ENCODE peak calls at places on chromosomes 3 and 15, in eight cellular contexts. S is mammary epithelial cell, K is GM23248, B is fibroblast of lung, Z is endothelial cell of umbilical vein, Q is HepG2, M is GM12878, E is SK-N-SH. F is an unnamed sample.
A peak's percentile ranks its signal among the peaks of the same experiment; 100 is the strongest.

GRCh38 chr15:88383354-88383753 is 83.8 kb downstream of the MRPL46 start:
- DNase-seq in K (no peak), S (no peak), Z (no peak), Q (no peak), B (no peak), E (no peak), M (no peak), F (no peak)

GRCh38 chr3:25906132-25906906 is 116.4 kb downstream of the OXSM start:
- DNase-seq in Z (no peak), Q (no peak), K (no peak), M (no peak), B (no peak), E (no peak), S (no peak), F (no peak)

GRCh38 chr3:129703913-129704312 is 97.4 kb upstream of the PLXND1 start:
- DNase-seq in M (no peak), Z (no peak), K (no peak), S (no peak), E (no peak), B (no peak), Q (no peak), F (no peak)

GRCh38 chr3:160588023-160588422 is 22.7 kb upstream of the KPNA4 start:
- DNase-seq in S (no peak), K (no peak), B (no peak), E (no peak), Z (no peak), M (no peak), Q (no peak), F (no peak)

GRCh38 chr3:27357665-27358258 is 11.4 kb downstream of the NEK10 start:
- DNase-seq in Q (peak; percentile 74), E (peak; percentile 39), S (peak; percentile 38), Z (peak; percentile 80), K (peak; percentile 66), M (no peak), B (peak; percentile 39), F (peak; percentile 25)

GRCh38 chr3:55309336-55309735 is 177.8 kb downstream of the WNT5A start:
- DNase-seq in E (no peak), Z (no peak), K (peak; percentile 75), S (no peak), Q (no peak), M (no peak), B (peak; percentile 53), F (no peak)

GRCh38 chr15:74050835-74051234 is 31.5 kb downstream of the GOLGA6A start:
- DNase-seq in K (no peak), Z (no peak), B (no peak), M (no peak), E (no peak), S (no peak), Q (no peak), F (no peak)

GRCh38 chr3:149552700-149553099 is 78.2 kb downstream of the TM4SF4 start:
- DNase-seq in B (no peak), Q (no peak), Z (no peak), K (no peak), S (no peak), E (no peak), M (no peak), F (no peak)

GRCh38 chr3:134251731-134252391 is 1.2 kb upstream of the RYK start:
- DNase-seq in Q (peak; percentile 31), S (no peak), M (no peak), E (peak; percentile 16), B (no peak), K (no peak), Z (no peak), F (no peak)

GRCh38 chr3:184259878-184260570 is 1.3 kb downstream of the CAMK2N2 start:
- DNase-seq in Z (no peak), K (peak; percentile 68), E (peak; percentile 78), S (peak; percentile 14), B (peak; percentile 29), Q (no peak), M (no peak), F (no peak)

GRCh38 chr3:127720161-127720823 is 47.5 kb downstream of the ABTB1 start:
- DNase-seq in E (no peak), Q (no peak), Z (no peak), K (no peak), M (no peak), S (no peak), B (no peak), F (no peak)

GRCh38 chr3:151732861-151733260 is 866 bp upstream of the AADACL2 start:
- DNase-seq in Z (no peak), B (no peak), Q (no peak), M (no peak), S (no peak), K (no peak), E (no peak), F (no peak)

GRCh38 chr3:121592856-121593702 is at the start of gene FBXO40:
- DNase-seq in K (no peak), B (no peak), S (no peak), E (no peak), Q (no peak), M (no peak), Z (no peak), F (no peak)

GRCh38 chr3:158742861-158743260 is 10.6 kb upstream of the RARRES1 start:
- DNase-seq in K (peak; percentile 49), E (no peak), Z (no peak), Q (no peak), B (peak; percentile 81), S (no peak), M (no peak), F (no peak)

GRCh38 chr3:113867506-113867905 is 28.9 kb downstream of the GRAMD1C start:
- DNase-seq in S (peak; percentile 92), M (no peak), Q (no peak), B (peak; percentile 72), Z (no peak), K (peak; percentile 88), E (no peak), F (peak; percentile 44)

GRCh38 chr3:15361494-15362214 is 29.3 kb upstream of the SH3BP5 start:
- DNase-seq in S (peak; percentile 83), Z (no peak), Q (no peak), E (peak; percentile 25), B (peak; percentile 88), M (peak; percentile 99), K (peak; percentile 80), F (no peak)

GRCh38 chr15:48966595-48967301 is 3.0 kb upstream of the SHC4 start:
- DNase-seq in E (no peak), S (peak; percentile 82), Q (no peak), M (peak; percentile 55), K (peak; percentile 62), Z (no peak), B (peak; percentile 89), F (no peak)

GRCh38 chr15:62059818-62060115 is 480 bp downstream of the VPS13C start:
- DNase-seq in Z (no peak), B (peak; percentile 45), M (peak; percentile 72), S (peak; percentile 64), E (no peak), Q (peak; percentile 61), K (peak; percentile 77), F (no peak)

GRCh38 chr3:144843099-144843498 is 871.5 kb downstream of the DIPK2A start:
- DNase-seq in S (no peak), M (no peak), E (no peak), B (no peak), Q (peak; percentile 5), K (no peak), Z (no peak), F (no peak)

GRCh38 chr15:60006203-60006782 is 2.2 kb downstream of the FOXB1 start:
- DNase-seq in E (peak; percentile 40), Z (peak; percentile 22), K (peak; percentile 48), M (no peak), Q (no peak), B (peak; percentile 6), S (peak; percentile 36), F (no peak)

GRCh38 chr15:70475439-70475781 is 287.9 kb downstream of the UACA start:
- DNase-seq in E (no peak), Q (no peak), Z (no peak), M (no peak), S (no peak), K (no peak), B (no peak), F (no peak)
- H2AFZ ChIP-seq in E (peak overlapping the region; percentile 78), Q (no peak overlapping the region), Z (peak overlapping the region; percentile 87), M (no peak overlapping the region), S (peak overlapping the region; percentile 80), K (peak overlapping the region; percentile 60), B (peak overlapping the region; percentile 10), F (no peak overlapping the region)

GRCh38 chr15:98904466-98905048 is 103.0 kb downstream of the PGPEP1L start:
- DNase-seq in S (peak; percentile 52), Z (peak; percentile 53), M (no peak), Q (peak; percentile 41), E (peak; percentile 84), B (peak; percentile 65), K (peak; percentile 66), F (no peak)

GRCh38 chr15:98901438-98901837 is 106.2 kb downstream of the PGPEP1L start:
- DNase-seq in E (no peak), S (peak; percentile 42), M (no peak), Q (no peak), K (no peak), Z (no peak), B (no peak), F (no peak)

GRCh38 chr15:98905981-98906711 is 101.4 kb downstream of the PGPEP1L start:
- DNase-seq in B (peak; percentile 57), S (peak; percentile 30), M (no peak), Q (no peak), K (peak; percentile 23), E (no peak), Z (peak; percentile 31), F (no peak)

GRCh38 chr15:98900382-98900781 is 107.2 kb downstream of the PGPEP1L start:
- DNase-seq in E (no peak), K (no peak), Z (no peak), B (peak; percentile 86), Q (no peak), S (no peak), M (no peak), F (no peak)

DNA sequence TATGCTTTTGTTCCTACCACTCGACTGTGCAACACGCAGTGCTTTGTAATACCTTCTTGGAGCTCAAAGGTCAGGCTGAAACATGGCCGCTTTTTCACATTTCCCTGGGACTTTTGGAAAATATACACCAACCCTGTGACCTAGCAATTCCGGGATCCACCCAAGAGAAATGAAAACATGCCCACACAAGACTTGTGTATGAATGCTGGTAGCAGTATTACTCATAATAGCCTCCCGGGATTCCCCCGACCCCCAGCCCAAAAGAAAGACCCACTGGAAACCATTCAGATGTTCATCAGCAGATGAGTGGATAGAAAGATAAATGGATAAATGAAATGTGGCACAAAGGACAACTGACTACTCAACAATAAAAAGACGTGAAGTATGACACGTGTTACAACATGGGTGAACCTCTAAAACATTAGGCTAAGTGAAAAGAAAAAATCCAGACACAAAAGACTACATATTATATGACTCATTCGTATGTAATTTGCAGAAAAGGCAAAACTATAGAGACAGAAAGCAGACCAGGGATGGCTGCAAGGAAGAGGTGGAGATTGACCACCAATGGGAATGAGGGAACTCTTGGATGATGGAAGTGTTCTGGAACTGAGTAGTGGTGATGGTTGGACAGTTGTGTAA is 104.1 kb downstream of the PGPEP1L start:
- DNase-seq in M (no peak), Q (no peak), S (peak; percentile 95), Z (peak; percentile 44), B (peak; percentile 87), E (no peak), K (peak; percentile 71), F (peak; percentile 81)
- H3K4me1 ChIP-seq in M (no peaks in the 10 kb centered on the region), Q (peaks cover 23% of the 10 kb centered on the region), S (peaks cover 69% of the 10 kb centered on the region), Z (peaks cover 42% of the 10 kb centered on the region), B (peaks cover 14% of the 10 kb centered on the region), E (peaks cover 29% of the 10 kb centered on the region), K (peaks cover 59% of the 10 kb centered on the region), F (peaks cover 87% of the 10 kb centered on the region)

GRCh38 chr3:39972508-39972907 is 163.1 kb downstream of the MYRIP start:
- DNase-seq in Q (no peak), B (no peak), Z (no peak), K (no peak), S (no peak), M (no peak), E (no peak), F (no peak)
- H2AFZ ChIP-seq in Q (no peak overlapping the region), B (no peak overlapping the region), Z (no peak overlapping the region), K (no peak overlapping the region), S (no peak overlapping the region), M (no peak overlapping the region), E (no peak overlapping the region), F (no peak overlapping the region)

GRCh38 chr15:78035861-78036476 is 41.5 kb downstream of the TBC1D2B start:
- DNase-seq in B (no peak), M (no peak), S (no peak), E (no peak), Z (no peak), Q (peak; percentile 85), K (no peak), F (no peak)
- H3K4me1 ChIP-seq in B (peaks cover 12% of the 10 kb centered on the region), M (peaks cover 40% of the 10 kb centered on the region), S (no peaks in the 10 kb centered on the region), E (peaks cover 5% of the 10 kb centered on the region), Z (peaks cover 34% of the 10 kb centered on the region), Q (peaks cover 45% of the 10 kb centered on the region), K (no peaks in the 10 kb centered on the region), F (peaks cover 2% of the 10 kb centered on the region)

F was measured in keratinocyte.